ENCODE peak calls at places on chromosomes 6 and 20, in five cellular contexts. S is endothelial cell of umbilical vein, R is right lobe of liver, H is tibial nerve, V is breast epithelium. Y is an unnamed sample.

GRCh38 chr20:50569864-50570836 is 60.0 kb downstream of the PTPN1 start:
- DNase-seq in S (peak; percentile 42), R (no peak), H (no peak), V (no peak), Y (no peak)

GRCh38 chr6:131381694-131382093 is 191.3 kb upstream of the ARG1 start:
- DNase-seq in S (no peak), R (no peak), H (no peak), V (no peak), Y (no peak)

GRCh38 chr20:19658137-19658536 is 99.9 kb upstream of the RIN2 start:
- DNase-seq in S (no peak), R (no peak), H (no peak), V (no peak), Y (no peak)

GRCh38 chr20:47241345-47241781 is 115.1 kb downstream of the ZMYND8 start:
- DNase-seq in S (no peak), R (no peak), H (no peak), V (no peak), Y (no peak)

GRCh38 chr20:59729476-59729875 is 125.1 kb downstream of the PHACTR3 start:
- DNase-seq in S (no peak), R (no peak), H (no peak), V (no peak), Y (no peak)

GRCh38 chr20:59948828-59949720 is 8.9 kb downstream of the FAM217B start:
- DNase-seq in S (peak; percentile 57), R (no peak), H (peak; percentile 51), V (no peak), Y (peak; percentile 34)

GRCh38 chr6:43579171-43579570 is 3.2 kb downstream of the POLH start:
- DNase-seq in S (peak; percentile 16), R (no peak), H (no peak), V (no peak), Y (no peak)

GRCh38 chr20:6705106-6705766 is 62.2 kb upstream of the BMP2 start:
- DNase-seq in S (no peak), R (no peak), H (no peak), V (no peak), Y (no peak)

GRCh38 chr20:19706463-19706862 is 51.6 kb upstream of the RIN2 start:
- DNase-seq in S (no peak), R (no peak), H (no peak), V (no peak), Y (no peak)

GRCh38 chr20:50930139-50931047 is 844 bp downstream of the ADNP start:
- DNase-seq in S (no peak), R (peak; percentile 64), H (no peak), V (no peak), Y (peak; percentile 39)

GRCh38 chr6:128532110-128532509 is 11.7 kb upstream of the PTPRK start:
- DNase-seq in S (no peak), R (no peak), H (no peak), V (no peak), Y (no peak)

GRCh38 chr6:33915134-33915533 is 111.3 kb upstream of the MLN start:
- DNase-seq in S (no peak), R (no peak), H (peak; percentile 15), V (no peak), Y (no peak)

GRCh38 chr6:537114-537513 is 119.8 kb downstream of the HUS1B start:
- DNase-seq in S (no peak), R (no peak), H (no peak), V (no peak), Y (no peak)

GRCh38 chr6:89289710-89290109 is 25.4 kb downstream of the GABRR2 start:
- DNase-seq in S (no peak), R (no peak), H (no peak), V (no peak), Y (no peak)

GRCh38 chr6:98416027-98416426 is 418.3 kb upstream of the POU3F2 start:
- DNase-seq in S (no peak), R (no peak), H (no peak), V (no peak), Y (no peak)

GRCh38 chr20:17771206-17772004 is 71.6 kb downstream of the BANF2 start:
- DNase-seq in S (peak; percentile 13), R (no peak), H (no peak), V (no peak), Y (no peak)

GRCh38 chr6:1923454-1923853 is 313.7 kb downstream of the FOXC1 start:
- DNase-seq in S (no peak), R (no peak), H (no peak), V (no peak), Y (no peak)

GRCh38 chr20:40294747-40295146 is 394.3 kb downstream of the MAFB start:
- DNase-seq in S (peak; percentile 96), R (no peak), H (no peak), V (no peak), Y (no peak)

GRCh38 chr6:134624781-134625180 is 306.9 kb upstream of the SGK1 start:
- DNase-seq in S (no peak), R (no peak), H (no peak), V (no peak), Y (no peak)

GRCh38 chr20:62120990-62121775 is 1.1 kb upstream of the LSM14B start:
- DNase-seq in S (no peak), R (peak; percentile 68), H (peak; percentile 61), V (peak; percentile 54), Y (no peak)

GRCh38 chr6:111817451-111818146 is 55.7 kb downstream of the FYN start:
- DNase-seq in S (no peak), R (no peak), H (peak; percentile 32), V (no peak), Y (no peak)

GRCh38 chr6:16918586-16918985 is 157.3 kb upstream of the ATXN1 start:
- DNase-seq in S (no peak), R (no peak), H (no peak), V (no peak), Y (no peak)

GRCh38 chr20:6704132-6704861 is 63.2 kb upstream of the BMP2 start:
- DNase-seq in S (peak; percentile 83), R (peak; percentile 77), H (no peak), V (no peak), Y (peak; percentile 63)

GRCh38 chr6:151959086-151959485 is 151.6 kb downstream of the ESR1 start:
- DNase-seq in S (no peak), R (no peak), H (no peak), V (no peak), Y (no peak)

GRCh38 chr6:15981956-15982355 is 146.9 kb upstream of the MYLIP start:
- DNase-seq in S (no peak), R (no peak), H (no peak), V (no peak), Y (no peak)

GRCh38 chr6:76885861-76886301 is 577.4 kb downstream of the HTR1B start:
- DNase-seq in S (no peak), R (no peak), H (no peak), V (no peak), Y (no peak)

GRCh38 chr6:16974729-16975359 is 127.0 kb upstream of the STMND1 start:
- DNase-seq in S (no peak), R (no peak), H (no peak), V (no peak), Y (no peak)

GRCh38 chr20:10278416-10278815 is 59.8 kb downstream of the SNAP25 start:
- DNase-seq in S (no peak), R (no peak), H (no peak), V (no peak), Y (no peak)

GRCh38 chr6:165568326-165568725 is 94.7 kb downstream of the PDE10A start:
- DNase-seq in S (no peak), R (no peak), H (no peak), V (no peak), Y (no peak)

GRCh38 chr6:165559632-165560031 is 103.4 kb downstream of the PDE10A start:
- DNase-seq in S (no peak), R (no peak), H (no peak), V (no peak), Y (no peak)

GRCh38 chr6:165557674-165558073 is 105.4 kb downstream of the PDE10A start:
- DNase-seq in S (peak; percentile 59), R (no peak), H (no peak), V (no peak), Y (no peak)

GRCh38 chr6:165566088-165566828 is 96.8 kb downstream of the PDE10A start:
- DNase-seq in S (no peak), R (no peak), H (no peak), V (no peak), Y (no peak)

GRCh38 chr6:165562421-165563090 is 100.5 kb downstream of the PDE10A start:
- DNase-seq in S (no peak), R (no peak), H (no peak), V (no peak), Y (no peak)
- H3K9me3 ChIP-seq in S (no peaks in the 10 kb centered on the region), R (no peaks in the 10 kb centered on the region), H (no peaks in the 10 kb centered on the region), V (no peaks in the 10 kb centered on the region), Y (no peaks in the 10 kb centered on the region)

DNA sequence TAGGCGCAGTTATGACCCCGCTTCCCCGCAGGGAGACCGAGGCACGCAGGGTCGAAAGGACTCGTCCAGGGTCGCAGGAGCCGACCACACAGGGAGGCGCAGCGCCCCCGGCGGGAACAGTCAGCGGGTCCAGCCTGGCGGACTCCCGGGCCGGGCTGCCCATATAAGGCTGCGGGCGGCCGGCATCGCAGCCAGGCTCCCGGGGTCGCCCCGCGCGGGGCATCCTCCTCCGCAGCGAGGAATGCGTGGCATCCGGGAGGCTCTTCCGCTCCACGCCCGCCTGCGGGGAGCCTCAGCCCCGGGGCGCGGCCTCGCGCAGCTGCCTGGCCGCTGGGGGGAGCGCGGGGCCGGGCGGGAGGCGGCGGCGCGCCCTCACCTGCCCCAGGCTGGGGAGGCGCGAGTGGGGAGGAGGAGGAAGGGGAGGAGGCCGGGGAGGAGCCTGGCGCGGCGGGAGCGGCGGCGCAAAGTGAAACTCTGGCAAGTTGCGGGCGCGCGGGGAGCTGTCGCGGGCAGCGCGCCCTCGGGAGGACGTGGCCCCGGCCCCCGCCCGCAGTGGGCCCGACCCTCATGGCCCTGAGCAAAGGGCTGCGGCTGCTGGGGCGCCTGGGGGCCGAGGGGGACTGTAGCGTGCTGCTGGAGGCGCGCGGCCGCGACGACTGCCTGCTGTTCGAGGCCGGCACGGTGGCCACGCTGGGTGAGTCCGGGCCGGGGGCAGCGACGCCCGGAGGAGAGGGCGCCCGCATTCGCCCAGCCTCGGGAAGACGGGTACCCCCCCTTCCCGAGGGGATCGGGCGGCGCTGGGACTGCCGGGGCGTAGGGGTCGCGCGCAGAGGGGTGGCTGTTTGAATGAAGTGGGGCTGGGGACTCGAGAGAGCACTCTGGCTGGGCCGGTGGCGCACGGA is at the start of gene SYNJ2:
- DNase-seq in S (peak; percentile 73), R (peak; percentile 92), H (no peak), V (peak; percentile 82), Y (peak; percentile 86)
- TF ChIP-seq POLR2A in S (peak; percentile 38), R (peak; percentile 62), H (no peak), V (no peak), Y (peak; percentile 73)

DNA sequence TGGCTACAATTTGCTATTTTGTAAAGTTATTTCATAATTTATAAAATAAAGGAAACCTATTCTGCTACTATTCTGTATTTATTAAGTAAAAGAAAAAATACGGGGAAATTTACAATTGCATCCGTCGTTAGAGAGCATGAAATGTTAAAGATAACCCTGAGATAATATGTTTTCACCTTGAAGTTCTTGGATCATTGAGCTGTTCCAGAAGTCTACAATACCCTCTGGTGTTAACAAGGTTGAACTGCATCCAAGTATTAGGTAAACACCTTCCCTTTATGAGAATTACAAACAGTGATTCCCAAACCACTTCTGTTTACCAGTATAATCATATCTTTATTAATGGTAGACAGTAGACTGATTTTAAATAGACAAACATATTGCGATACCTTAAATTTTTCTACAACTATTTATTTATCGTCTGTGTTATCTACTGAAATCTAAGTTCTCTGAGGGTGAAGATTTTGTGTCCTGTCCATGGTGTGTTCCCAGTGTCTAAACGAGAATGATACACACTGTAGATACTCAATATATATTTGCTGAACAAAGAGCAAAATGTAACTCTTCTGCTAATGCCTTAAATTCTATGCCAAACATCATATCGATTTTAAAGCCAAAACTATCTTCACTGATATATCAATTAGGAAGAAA is 28.2 kb downstream of the TBC1D32 start:
- DNase-seq in S (peak; percentile 54), R (no peak), H (no peak), V (no peak), Y (no peak)
- TF ChIP-seq CTCF in S (peak; percentile 43), R (peak; percentile 46), H (peak; percentile 27), V (peak; percentile 29), Y (peak; percentile 9)

GRCh38 chr6:145727817-145728388 is 7.4 kb downstream of the EPM2A start:
- DNase-seq in S (no peak), R (no peak), H (no peak), V (no peak), Y (no peak)
- H3K9me3 ChIP-seq in S (no peaks in the 10 kb centered on the region), R (no peaks in the 10 kb centered on the region), H (no peaks in the 10 kb centered on the region), V (peaks cover 11% of the 10 kb centered on the region), Y (no peaks in the 10 kb centered on the region)

Y was measured in body of pancreas.